ENCODE peak calls at places on chromosomes 11 and 22, in six cellular contexts. L, H, J, Y, S and X are unnamed samples.

GRCh38 chr22:29700949-29701927 is 18.6 kb upstream of the CABP7 start:
- DNase-seq in L (no peak), H (no peak), J (no peak), Y (no peak), S (no peak), X (no peak)

GRCh38 chr22:49014227-49015201 is 813.2 kb downstream of the BRD1 start:
- DNase-seq in L (no peak), H (peak; percentile 66), J (no peak), Y (no peak), S (no peak), X (no peak)

GRCh38 chr22:48536691-48537591 is 1290.7 kb downstream of the BRD1 start:
- DNase-seq in L (peak; percentile 47), H (no peak), J (no peak), Y (peak; percentile 26), S (no peak), X (no peak)

GRCh38 chr11:44005956-44006355 is 41.8 kb upstream of the ACCSL start:
- DNase-seq in L (no peak), H (no peak), J (no peak), Y (peak; percentile 7), S (no peak), X (no peak)

GRCh38 chr22:36419177-36419911 is 31.6 kb upstream of the MYH9 start:
- DNase-seq in L (peak; percentile 25), H (peak; percentile 62), J (no peak), Y (no peak), S (no peak), X (no peak)

GRCh38 chr11:128400382-128401203 is 186.8 kb downstream of the ETS1 start:
- DNase-seq in L (no peak), H (no peak), J (no peak), Y (no peak), S (no peak), X (no peak)

GRCh38 chr11:16604784-16605439 is 133.5 kb upstream of the C11orf58 start:
- DNase-seq in L (peak; percentile 52), H (peak; percentile 88), J (no peak), Y (peak; percentile 54), S (no peak), X (no peak)

GRCh38 chr11:93740802-93741093 is 547 bp downstream of the TAF1D start:
- DNase-seq in L (peak; percentile 63), H (peak; percentile 79), J (peak; percentile 71), Y (peak; percentile 54), S (no peak), X (no peak)

GRCh38 chr22:29751139-29751538 is 15.7 kb downstream of the ZMAT5 start:
- DNase-seq in L (no peak), H (no peak), J (no peak), Y (no peak), S (no peak), X (no peak)

GRCh38 chr11:3803726-3804510 is 4.4 kb upstream of the PGAP2 start:
- DNase-seq in L (no peak), H (no peak), J (no peak), Y (no peak), S (no peak), X (no peak)

GRCh38 chr11:129895126-129896041 is at the start of gene NFRKB:
- DNase-seq in L (peak; percentile 87), H (peak; percentile 96), J (peak; percentile 81), Y (peak; percentile 80), S (peak; percentile 75), X (peak; percentile 18)

GRCh38 chr11:61895046-61895717 is 3.8 kb upstream of the FADS3 start:
- DNase-seq in L (no peak), H (no peak), J (no peak), Y (no peak), S (no peak), X (no peak)

GRCh38 chr11:77819921-77820564 is 479 bp downstream of the RSF1 start:
- DNase-seq in L (peak; percentile 41), H (peak; percentile 77), J (peak; percentile 42), Y (peak; percentile 61), S (peak; percentile 39), X (no peak)

DNA sequence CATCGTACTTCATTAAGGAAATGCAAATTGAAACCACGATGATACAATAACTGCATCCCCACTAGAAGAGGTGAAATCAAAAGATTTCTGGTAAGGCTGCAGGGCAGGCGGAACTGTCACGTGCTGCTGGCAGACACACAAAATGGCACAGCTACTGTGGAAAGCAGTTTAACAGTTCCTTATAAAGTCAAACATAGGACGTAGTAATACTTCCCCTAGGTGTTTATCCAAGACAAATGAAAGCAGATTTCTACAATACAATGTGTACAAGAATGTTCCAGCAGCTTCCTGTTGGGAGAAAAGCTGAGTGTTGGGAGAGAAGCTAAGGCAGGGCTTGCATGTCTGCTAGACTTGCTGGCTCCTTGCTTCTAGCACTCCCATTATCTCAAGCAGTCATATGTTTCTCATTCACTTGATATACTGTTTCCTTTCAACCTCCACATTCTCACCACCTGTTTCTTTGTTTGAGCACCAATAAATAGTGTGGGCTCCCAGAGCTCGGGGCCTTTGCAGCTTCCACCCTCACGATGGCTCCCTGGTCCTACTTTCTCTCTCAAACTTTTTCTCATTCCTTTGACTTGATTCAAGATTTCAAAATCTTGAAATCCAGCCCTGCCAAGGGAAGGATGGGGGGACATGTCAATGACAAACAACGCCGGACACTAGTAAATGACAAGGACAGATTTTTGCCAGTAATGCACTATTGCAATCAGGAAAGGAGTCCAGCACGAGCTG is 21.3 kb upstream of the IL17RA start:
- DNase-seq in L (no peak), H (peak; percentile 74), J (no peak), Y (no peak), S (no peak), X (no peak)
- H3K27ac ChIP-seq in L (no peak overlapping the region), H (peak overlapping the region; percentile 49), J (no peak overlapping the region), Y (no peak overlapping the region), S (no peak overlapping the region), X (peak overlapping the region; percentile 54)

GRCh38 chr11:102406099-102406498 is 46.5 kb downstream of the TMEM123 start:
- DNase-seq in L (no peak), H (no peak), J (no peak), Y (no peak), S (no peak), X (no peak)
- H3K27ac ChIP-seq in L (no peak overlapping the region), H (no peak overlapping the region), J (no peak overlapping the region), Y (no peak overlapping the region), S (no peak overlapping the region), X (no peak overlapping the region)

GRCh38 chr22:20526305-20526627 is 18.9 kb downstream of the MED15 start:
- DNase-seq in L (no peak), H (no peak), J (no peak), Y (no peak), S (no peak), X (no peak)
- H3K27ac ChIP-seq in L (no peak overlapping the region), H (no peak overlapping the region), J (no peak overlapping the region), Y (no peak overlapping the region), S (no peak overlapping the region), X (peak overlapping the region; percentile 31)

DNA sequence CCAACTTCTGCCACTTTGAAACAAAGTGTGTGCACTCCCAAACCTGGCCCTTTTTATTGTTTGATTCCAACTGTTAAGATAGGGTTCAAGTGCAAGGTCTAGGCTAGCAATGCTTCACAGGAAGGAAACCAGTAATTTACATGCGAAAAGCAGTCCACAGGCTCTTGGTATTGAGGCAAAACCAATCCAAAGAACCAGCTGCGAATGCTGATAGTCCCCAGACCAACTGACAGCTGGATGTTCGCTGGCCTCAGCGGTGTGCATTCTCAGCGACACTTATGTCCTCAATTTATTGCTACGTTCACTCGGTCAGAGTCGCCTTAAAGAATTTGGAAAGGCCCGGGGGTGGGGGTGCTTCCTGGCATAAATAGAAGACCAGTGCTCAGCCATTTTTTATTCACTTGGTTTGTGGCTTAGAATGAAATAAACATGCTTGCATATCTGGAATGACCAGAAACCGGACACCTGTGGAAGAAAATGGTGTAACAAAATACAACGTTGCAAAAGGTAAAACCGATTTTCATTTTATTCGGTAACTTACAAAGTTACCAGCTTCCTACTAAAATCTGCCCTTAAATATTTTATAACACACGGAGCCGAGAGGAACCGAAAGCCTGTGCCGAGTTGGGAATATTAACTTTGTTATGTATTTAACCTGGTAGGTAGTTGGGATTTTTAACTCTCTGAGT is 1.6 kb downstream of the CPT1A start:
- DNase-seq in L (no peak), H (no peak), J (no peak), Y (no peak), S (no peak), X (no peak)
- H3K27ac ChIP-seq in L (peak overlapping the region; percentile 94), H (peak overlapping the region; percentile 89), J (peak overlapping the region; percentile 56), Y (peak overlapping the region; percentile 94), S (no peak overlapping the region), X (peak overlapping the region; percentile 99)

GRCh38 chr11:47906066-47906465 is 57.9 kb upstream of the NUP160 start:
- DNase-seq in L (no peak), H (no peak), J (no peak), Y (no peak), S (no peak), X (no peak)

GRCh38 chr11:47907499-47907898 is 59.3 kb upstream of the NUP160 start:
- DNase-seq in L (no peak), H (no peak), J (no peak), Y (no peak), S (no peak), X (no peak)

GRCh38 chr11:47904048-47904447 is 55.9 kb upstream of the NUP160 start:
- DNase-seq in L (no peak), H (no peak), J (no peak), Y (no peak), S (no peak), X (no peak)

GRCh38 chr11:47904808-47905207 is 56.7 kb upstream of the NUP160 start:
- DNase-seq in L (no peak), H (no peak), J (no peak), Y (no peak), S (no peak), X (no peak)

DNA sequence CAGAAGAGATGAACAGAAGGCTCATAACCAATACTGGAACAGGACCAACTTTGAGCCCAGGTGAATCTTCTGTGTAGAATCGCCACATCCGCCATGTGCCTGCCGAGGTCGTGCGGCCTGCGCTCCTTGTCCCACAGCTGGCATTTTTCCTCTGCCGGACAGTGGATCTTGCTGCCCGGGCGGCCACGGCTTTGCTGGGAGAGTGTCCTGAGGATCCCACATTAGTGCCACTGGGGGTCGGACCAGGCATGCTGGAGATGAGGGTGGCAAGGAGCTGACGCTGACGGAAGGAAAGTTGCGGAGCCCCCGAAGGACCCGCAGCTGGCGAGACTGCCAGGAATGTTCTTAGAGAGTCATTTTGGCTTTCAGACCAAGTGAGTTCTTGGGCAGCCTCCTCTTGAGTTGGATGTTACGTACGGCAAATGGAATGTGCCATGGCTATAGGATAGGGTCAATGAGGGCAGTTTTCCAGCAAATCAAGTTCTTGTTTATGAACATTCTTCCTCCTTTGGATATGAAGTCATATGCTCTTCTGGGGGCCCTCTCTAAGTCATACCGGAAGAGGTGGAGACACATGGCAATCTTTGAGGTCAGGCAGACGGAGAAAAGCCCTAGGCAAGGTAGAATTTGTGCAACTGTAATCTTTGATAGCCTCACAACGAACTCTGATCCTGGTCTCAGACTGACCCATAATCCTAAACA is 57.4 kb upstream of the NUP160 start:
- DNase-seq in L (no peak), H (no peak), J (no peak), Y (no peak), S (no peak), X (no peak)
- H3K27ac ChIP-seq in L (no peak overlapping the region), H (no peak overlapping the region), J (no peak overlapping the region), Y (no peak overlapping the region), S (no peak overlapping the region), X (no peak overlapping the region)